ENCODE peak calls at places on chromosomes 11 and 22, in seven cellular contexts. P, I, W, T, C, M and F are unnamed samples. For H3K27me3, the result is how much of the 10 kb centered on the place peaks cover.

GRCh38 chr22:48407256-48407955 is 1420.3 kb downstream of the BRD1 start:
- DNase-seq in P (no peak), I (no peak), W (no peak), T (no peak), C (no peak), M (no peak), F (no peak)

GRCh38 chr11:1476946-1477736 is 9.4 kb downstream of the MOB2 start:
- DNase-seq in P (no peak), I (no peak), W (no peak), T (no peak), C (no peak), M (no peak), F (no peak)

GRCh38 chr11:59815754-59816153 is 5.2 kb upstream of the MRPL16 start:
- DNase-seq in P (no peak), I (no peak), W (no peak), T (no peak), C (no peak), M (peak), F (no peak)

GRCh38 chr11:10450451-10451398 is 4.3 kb upstream of the AMPD3 start:
- DNase-seq in P (no peak), I (peak), W (peak), T (peak), C (peak), M (peak), F (no peak)

GRCh38 chr22:40645579-40646197 is 9.2 kb upstream of the MRTFA start:
- DNase-seq in P (no peak), I (no peak), W (no peak), T (no peak), C (no peak), M (no peak), F (no peak)

GRCh38 chr22:44309647-44310046 is 3.1 kb downstream of the SHISAL1 start:
- DNase-seq in P (no peak), I (no peak), W (no peak), T (no peak), C (no peak), M (no peak), F (no peak)

GRCh38 chr11:22671751-22672150 is 5.3 kb downstream of the GAS2 start:
- DNase-seq in P (peak), I (no peak), W (no peak), T (no peak), C (no peak), M (no peak), F (no peak)

GRCh38 chr11:106937113-106937512 is 81.2 kb downstream of the GUCY1A2 start:
- DNase-seq in P (no peak), I (no peak), W (no peak), T (no peak), C (no peak), M (no peak), F (no peak)

GRCh38 chr22:34638128-34638527 is 427.8 kb upstream of the ISX start:
- DNase-seq in P (no peak), I (no peak), W (no peak), T (no peak), C (no peak), M (no peak), F (no peak)

GRCh38 chr22:23382796-23383195 is 197.3 kb downstream of the IGLL1 start:
- DNase-seq in P (no peak), I (no peak), W (no peak), T (no peak), C (no peak), M (no peak), F (no peak)

GRCh38 chr11:77158041-77158695 is 30.1 kb downstream of the MYO7A start:
- DNase-seq in P (no peak), I (no peak), W (no peak), T (no peak), C (no peak), M (no peak), F (no peak)

GRCh38 chr11:77155082-77155475 is 27.0 kb downstream of the MYO7A start:
- DNase-seq in P (no peak), I (no peak), W (no peak), T (no peak), C (no peak), M (no peak), F (no peak)

GRCh38 chr11:77155556-77156130 is 27.6 kb downstream of the MYO7A start:
- DNase-seq in P (no peak), I (no peak), W (no peak), T (no peak), C (no peak), M (no peak), F (no peak)

GRCh38 chr11:77154381-77155081 is 26.5 kb downstream of the MYO7A start:
- DNase-seq in P (no peak), I (peak), W (no peak), T (peak), C (no peak), M (no peak), F (no peak)

DNA sequence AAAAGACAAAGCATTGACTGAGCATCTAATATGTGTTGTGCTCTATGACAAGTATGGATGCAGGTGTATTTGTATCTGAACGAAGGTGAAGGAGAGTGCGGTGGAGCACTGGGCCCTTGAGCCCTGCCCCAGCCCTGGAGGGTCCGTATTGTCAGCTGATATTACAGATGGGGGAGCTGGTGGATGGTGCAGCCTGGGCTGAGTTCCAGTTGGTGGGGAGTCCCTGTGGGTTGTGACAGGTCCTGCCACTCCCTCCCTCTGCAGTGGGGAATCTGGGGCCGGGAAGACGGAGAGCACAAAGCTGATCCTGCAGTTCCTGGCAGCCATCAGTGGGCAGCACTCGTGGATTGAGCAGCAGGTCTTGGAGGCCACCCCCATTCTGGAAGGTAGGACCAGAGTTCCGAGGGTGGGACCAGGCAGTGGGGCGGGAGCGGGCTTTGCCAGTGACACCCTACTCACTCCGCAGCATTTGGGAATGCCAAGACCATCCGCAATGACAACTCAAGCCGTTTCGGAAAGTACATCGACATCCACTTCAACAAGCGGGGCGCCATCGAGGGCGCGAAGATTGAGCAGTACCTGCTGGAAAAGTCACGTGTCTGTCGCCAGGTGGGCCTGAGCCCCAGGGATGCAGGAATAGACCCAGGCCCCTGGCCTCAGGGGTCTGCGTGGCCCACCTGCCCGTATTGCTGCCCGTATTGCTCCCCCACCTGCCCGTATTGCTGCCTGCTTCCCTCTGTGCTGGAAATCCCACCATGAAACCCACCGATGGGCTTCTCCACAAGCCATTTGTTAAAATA is 28.6 kb downstream of the MYO7A start:
- DNase-seq in P (no peak), I (no peak), W (no peak), T (no peak), C (no peak), M (no peak), F (no peak)
- H3K4me3 ChIP-seq in P (no peak), I (no peak), W (no peak), T (no peak), C (no peak), M (no peak), F (no peak)

DNA sequence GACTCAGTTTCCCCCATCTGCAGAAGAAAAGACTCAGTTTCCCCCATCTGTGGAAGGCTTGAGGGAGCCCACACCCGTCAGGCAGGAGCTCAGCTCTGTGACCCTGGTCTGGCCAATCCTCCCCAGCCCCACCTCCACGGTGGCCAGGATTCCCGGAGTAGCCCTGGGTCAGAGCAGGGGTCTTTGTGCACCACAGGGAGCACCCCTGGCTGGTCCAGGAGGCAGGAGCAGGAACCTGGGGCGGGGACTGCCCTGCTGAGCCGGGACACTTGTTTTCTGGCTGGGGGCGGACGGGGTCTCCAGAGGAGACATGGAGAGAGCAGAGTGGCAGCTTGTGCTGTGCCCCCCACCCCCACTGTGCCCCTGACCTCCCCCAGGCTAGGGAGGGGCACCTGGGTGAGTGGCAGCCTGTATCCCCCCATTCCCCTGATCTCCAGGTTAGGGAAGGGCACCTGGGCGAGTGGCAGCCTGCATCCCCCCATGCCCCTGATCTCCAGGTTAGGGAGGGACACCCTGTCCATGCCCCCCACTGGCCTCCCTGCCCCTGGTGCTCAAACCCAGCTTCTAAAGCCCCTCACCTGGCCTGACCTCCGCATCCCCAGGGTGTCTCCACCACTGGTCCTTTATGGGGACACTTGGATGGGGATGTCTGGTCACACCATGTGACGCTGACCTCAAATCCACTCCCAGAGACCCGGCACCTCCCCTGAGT is 18.8 kb downstream of the IL17REL start:
- DNase-seq in P (no peak), I (peak), W (no peak), T (no peak), C (no peak), M (no peak), F (no peak)
- TF ChIP-seq CTCF in P (no peak), I (no peak), W (peak), T (no peak), C (no peak), M (no peak), F (no peak)

DNA sequence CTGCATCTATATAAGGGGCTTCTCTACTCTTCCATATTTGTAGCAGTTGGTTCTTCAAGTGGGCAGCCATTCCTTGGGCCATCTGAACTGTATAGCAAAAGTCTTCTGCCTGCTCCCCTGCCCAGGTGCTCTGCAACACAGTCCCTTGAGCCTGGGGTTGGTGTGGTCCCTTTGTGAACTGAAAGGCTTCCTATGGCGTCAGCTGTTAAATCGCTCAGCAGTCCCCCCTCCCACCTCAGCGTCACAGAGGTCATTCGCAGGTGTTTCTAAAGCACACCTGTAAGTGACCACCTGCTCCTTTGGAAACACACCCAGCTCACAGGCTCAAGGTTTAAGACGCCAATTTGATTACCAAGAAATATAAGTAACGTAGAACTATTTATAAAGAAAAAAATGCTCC is 37.0 kb downstream of the CYB5R2 start:
- DNase-seq in P (no peak), I (no peak), W (no peak), T (no peak), C (no peak), M (no peak), F (no peak)
- H3K27me3 ChIP-seq in P (under half), I (under half), W (under half), T (under half), C (under half), M (under half), F (under half)

GRCh38 chr11:64660205-64660604 is 62.8 kb downstream of the NRXN2 start:
- DNase-seq in P (no peak), I (no peak), W (no peak), T (no peak), C (no peak), M (no peak), F (no peak)

GRCh38 chr11:64660706-64661105 is 62.3 kb downstream of the NRXN2 start:
- DNase-seq in P (no peak), I (no peak), W (no peak), T (no peak), C (no peak), M (no peak), F (no peak)

GRCh38 chr11:64661622-64662021 is 61.4 kb downstream of the NRXN2 start:
- DNase-seq in P (no peak), I (no peak), W (no peak), T (no peak), C (no peak), M (no peak), F (no peak)

GRCh38 chr11:64661146-64661545 is 61.9 kb downstream of the NRXN2 start:
- DNase-seq in P (peak), I (no peak), W (no peak), T (no peak), C (no peak), M (no peak), F (no peak)

GRCh38 chr11:64659417-64660144 is 63.4 kb downstream of the NRXN2 start:
- DNase-seq in P (peak), I (no peak), W (peak), T (no peak), C (no peak), M (no peak), F (peak)
- H3K4me3 ChIP-seq in P (no peak), I (no peak), W (no peak), T (no peak), C (no peak), M (no peak), F (no peak)

GRCh38 chr11:77468527-77468926 is 5.4 kb downstream of the PAK1 start:
- DNase-seq in P (no peak), I (no peak), W (no peak), T (no peak), C (no peak), M (no peak), F (no peak)
- TF ChIP-seq CTCF in P (no peak), I (no peak), W (peak), T (no peak), C (no peak), M (no peak), F (no peak)

DNA sequence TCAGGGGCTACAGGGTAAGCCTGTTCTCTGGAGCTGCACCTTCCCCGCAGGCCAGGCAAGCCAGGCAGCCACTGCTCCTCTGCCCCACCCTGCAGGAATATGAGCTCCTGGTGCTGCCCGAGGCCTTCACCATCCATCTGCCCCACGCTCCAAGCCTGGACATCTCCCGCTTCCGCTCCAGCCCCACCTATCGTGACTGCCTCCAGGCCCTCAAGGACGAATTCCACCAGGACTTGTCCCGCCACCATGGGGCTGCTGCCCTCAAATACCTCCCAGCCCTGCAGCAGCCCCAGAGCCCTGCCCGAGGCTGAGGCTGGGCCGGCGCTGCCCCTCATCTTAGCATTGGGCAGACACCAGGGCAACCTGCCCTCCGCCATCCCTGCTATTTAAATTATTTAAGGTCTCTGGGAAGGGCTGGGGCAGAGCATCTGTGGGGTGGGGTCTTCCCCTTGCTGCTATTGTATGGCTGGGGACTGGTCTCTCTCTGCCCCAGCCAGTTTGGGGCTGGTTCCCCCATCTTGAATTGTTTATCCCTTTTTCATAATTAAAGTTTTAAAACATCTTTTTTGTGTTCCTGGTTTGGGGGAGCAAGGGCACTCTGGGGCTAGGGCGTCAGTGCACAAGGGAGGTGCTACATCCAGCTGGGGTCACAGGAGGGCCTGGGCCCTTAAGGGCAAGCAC is 6.2 kb downstream of the LARGE2 start:
- DNase-seq in P (no peak), I (no peak), W (no peak), T (no peak), C (no peak), M (no peak), F (no peak)
- H3K27me3 ChIP-seq in P (under half), I (under half), W (under half), T (under half), C (under half), M (under half), F (under half)

DNA sequence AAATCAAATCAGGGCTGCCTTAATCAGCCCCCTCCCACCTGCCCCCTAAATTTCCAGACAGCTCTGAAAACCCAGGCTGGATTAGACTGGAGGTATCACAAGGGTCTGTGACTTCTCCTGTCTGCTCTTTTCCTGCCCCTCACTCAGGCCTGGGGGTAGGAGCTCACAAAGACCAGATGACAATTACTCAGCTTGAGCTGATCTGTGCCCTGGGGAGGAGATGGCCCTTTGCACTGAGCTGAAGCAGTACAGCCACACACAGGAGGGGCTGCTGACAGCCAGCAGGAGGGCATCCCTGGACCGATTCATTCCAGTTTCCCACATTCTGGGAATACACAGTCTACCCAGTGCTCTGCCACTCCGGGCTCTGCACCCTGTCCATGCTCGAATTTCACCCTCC is 4.2 kb downstream of the ABCC8 start:
- DNase-seq in P (no peak), I (no peak), W (no peak), T (no peak), C (no peak), M (no peak), F (no peak)
- H3K4me3 ChIP-seq in P (no peak), I (no peak), W (no peak), T (no peak), C (no peak), M (no peak), F (no peak)

DNA sequence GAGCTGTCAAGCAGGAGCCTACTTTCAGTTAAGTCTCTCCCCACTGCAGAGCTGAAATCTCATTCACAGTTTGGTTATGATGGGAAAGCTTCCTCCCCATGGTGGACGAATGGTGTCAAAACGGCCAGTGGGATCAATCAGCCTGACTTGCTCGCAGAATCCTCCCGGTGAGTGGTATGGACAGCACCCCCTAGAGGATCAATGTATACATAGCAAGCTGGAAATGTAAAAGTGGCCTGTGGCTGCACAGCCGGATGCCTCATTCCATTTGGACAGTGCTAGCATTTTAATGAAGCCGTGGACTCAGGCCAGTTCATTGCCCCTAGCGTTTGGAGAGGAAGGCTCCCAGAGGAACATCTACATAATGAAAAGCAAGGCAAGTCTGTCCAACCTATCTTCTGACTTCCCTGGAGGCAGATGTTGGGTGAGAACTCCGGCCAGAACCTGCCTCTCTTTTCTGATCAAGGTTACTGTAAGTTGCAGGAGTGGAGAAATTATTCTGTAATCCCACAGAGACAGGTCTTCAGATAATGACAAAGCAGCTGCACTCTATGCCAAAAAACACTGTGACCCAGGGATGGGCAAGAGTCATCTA is 942.3 kb downstream of the NTM start:
- DNase-seq in P (peak), I (no peak), W (no peak), T (no peak), C (peak), M (peak), F (no peak)
- TF ChIP-seq CTCF in P (peak), I (no peak), W (peak), T (peak), C (peak), M (peak), F (peak)